ENCODE peak calls at places on chromosomes 5 and 9, in five cellular contexts. One of them, this sample, is unnamed.

GRCh38 chr5:91136271-91136670 is 246.8 kb downstream of the ARRDC3 start:
- DNase-seq in psoas muscle: no peak
- DNase-seq in heart right ventricle: no peak
- DNase-seq in A549: no peak
- DNase-seq in B cell: no peak
- DNase-seq in this sample: no peak

GRCh38 chr9:104856413-104856941 is 71.5 kb downstream of the ABCA1 start:
- DNase-seq in A549: no peak
- DNase-seq in heart right ventricle: no peak
- DNase-seq in psoas muscle: no peak
- DNase-seq in B cell: no peak
- DNase-seq in this sample: no peak

GRCh38 chr9:36566813-36567217 is 5.9 kb upstream of the MELK start:
- DNase-seq in A549: peak
- DNase-seq in heart right ventricle: peak
- DNase-seq in B cell: no peak
- DNase-seq in psoas muscle: no peak
- DNase-seq in this sample: no peak

GRCh38 chr5:82467006-82467561 is 188.9 kb upstream of the RPS23 start:
- DNase-seq in psoas muscle: no peak
- DNase-seq in heart right ventricle: no peak
- DNase-seq in A549: no peak
- DNase-seq in B cell: no peak
- DNase-seq in this sample: no peak

GRCh38 chr9:80352967-80353366 is 781.2 kb downstream of the TLE4 start:
- DNase-seq in heart right ventricle: no peak
- DNase-seq in B cell: no peak
- DNase-seq in psoas muscle: no peak
- DNase-seq in A549: no peak
- DNase-seq in this sample: no peak

GRCh38 chr5:129361441-129362025 is 98.6 kb upstream of the ADAMTS19 start:
- DNase-seq in psoas muscle: no peak
- DNase-seq in heart right ventricle: no peak
- DNase-seq in B cell: no peak
- DNase-seq in A549: no peak
- DNase-seq in this sample: no peak

GRCh38 chr5:35679351-35679750 is 61.7 kb downstream of the SPEF2 start:
- DNase-seq in B cell: no peak
- DNase-seq in psoas muscle: no peak
- DNase-seq in A549: no peak
- DNase-seq in heart right ventricle: no peak
- DNase-seq in this sample: no peak

GRCh38 chr5:6279607-6280006 is 98.7 kb downstream of the MED10 start:
- DNase-seq in B cell: no peak
- DNase-seq in A549: no peak
- DNase-seq in psoas muscle: no peak
- DNase-seq in heart right ventricle: no peak
- DNase-seq in this sample: no peak

GRCh38 chr5:139908749-139909148 is 113.1 kb downstream of the PSD2 start:
- DNase-seq in A549: no peak
- DNase-seq in heart right ventricle: no peak
- DNase-seq in B cell: no peak
- DNase-seq in psoas muscle: peak
- DNase-seq in this sample: no peak

GRCh38 chr5:84242286-84242685 is 142.4 kb downstream of the EDIL3 start:
- DNase-seq in B cell: no peak
- DNase-seq in psoas muscle: no peak
- DNase-seq in heart right ventricle: no peak
- DNase-seq in A549: no peak
- DNase-seq in this sample: no peak

GRCh38 chr5:8726383-8727036 is 819.4 kb downstream of the SEMA5A start:
- DNase-seq in B cell: no peak
- DNase-seq in psoas muscle: no peak
- DNase-seq in heart right ventricle: no peak
- DNase-seq in A549: no peak
- DNase-seq in this sample: no peak

GRCh38 chr5:38718874-38719391 is 126.9 kb upstream of the OSMR start:
- DNase-seq in psoas muscle: peak
- DNase-seq in heart right ventricle: peak
- DNase-seq in A549: no peak
- DNase-seq in B cell: no peak
- DNase-seq in this sample: no peak

GRCh38 chr9:113998529-113999255 is 79.4 kb downstream of the AMBP start:
- DNase-seq in A549: peak
- DNase-seq in B cell: no peak
- DNase-seq in psoas muscle: no peak
- DNase-seq in heart right ventricle: peak
- DNase-seq in this sample: no peak

GRCh38 chr9:84500218-84500617 is 159.7 kb upstream of the SLC28A3 start:
- DNase-seq in A549: no peak
- DNase-seq in B cell: no peak
- DNase-seq in heart right ventricle: no peak
- DNase-seq in psoas muscle: no peak
- DNase-seq in this sample: no peak

GRCh38 chr5:157328277-157328912 is 62.5 kb downstream of the CYFIP2 start:
- DNase-seq in heart right ventricle: peak
- DNase-seq in A549: peak
- DNase-seq in psoas muscle: peak
- DNase-seq in B cell: peak
- DNase-seq in this sample: no peak

GRCh38 chr5:14946813-14947640 is 75.4 kb upstream of the ANKH start:
- DNase-seq in B cell: peak
- DNase-seq in A549: peak
- DNase-seq in heart right ventricle: peak
- DNase-seq in psoas muscle: no peak
- DNase-seq in this sample: no peak

GRCh38 chr5:67453526-67453925 is 256.9 kb upstream of the CD180 start:
- DNase-seq in A549: no peak
- DNase-seq in psoas muscle: no peak
- DNase-seq in heart right ventricle: no peak
- DNase-seq in B cell: no peak
- DNase-seq in this sample: no peak

GRCh38 chr5:110726249-110727024 is at the start of gene TMEM232:
- DNase-seq in heart right ventricle: peak
- DNase-seq in B cell: peak
- DNase-seq in psoas muscle: peak
- DNase-seq in A549: peak
- DNase-seq in this sample: peak

GRCh38 chr5:135262364-135262763 is 136.7 kb downstream of the MACROH2A1 start:
- DNase-seq in B cell: no peak
- DNase-seq in psoas muscle: no peak
- DNase-seq in heart right ventricle: no peak
- DNase-seq in A549: no peak
- DNase-seq in this sample: no peak

GRCh38 chr5:32586251-32586642 is 890 bp downstream of the SUB1 start:
- DNase-seq in heart right ventricle: no peak
- DNase-seq in B cell: no peak
- DNase-seq in psoas muscle: no peak
- DNase-seq in A549: no peak
- DNase-seq in this sample: no peak

GRCh38 chr5:92704590-92704989 is 876.4 kb downstream of the NR2F1-AS1 start:
- DNase-seq in heart right ventricle: no peak
- DNase-seq in A549: no peak
- DNase-seq in psoas muscle: no peak
- DNase-seq in B cell: no peak
- DNase-seq in this sample: no peak

GRCh38 chr9:126723807-126724172 is 81.0 kb upstream of the ZBTB43 start:
- DNase-seq in B cell: no peak
- DNase-seq in psoas muscle: no peak
- DNase-seq in A549: no peak
- DNase-seq in heart right ventricle: no peak
- DNase-seq in this sample: no peak

GRCh38 chr9:126474786-126475485 is 138.8 kb upstream of the LMX1B start:
- DNase-seq in heart right ventricle: no peak
- DNase-seq in A549: peak
- DNase-seq in psoas muscle: no peak
- DNase-seq in B cell: no peak
- DNase-seq in this sample: no peak

GRCh38 chr9:81874926-81875325 is 53.3 kb upstream of the SPATA31D4 start:
- DNase-seq in heart right ventricle: peak
- DNase-seq in B cell: no peak
- DNase-seq in psoas muscle: no peak
- DNase-seq in A549: no peak
- DNase-seq in this sample: no peak

GRCh38 chr5:133450311-133450710 is 162.0 kb downstream of the FSTL4 start:
- DNase-seq in A549: no peak
- DNase-seq in heart right ventricle: no peak
- DNase-seq in B cell: no peak
- DNase-seq in psoas muscle: no peak
- DNase-seq in this sample: no peak

GRCh38 chr9:37436540-37436939 is 14.0 kb downstream of the GRHPR start:
- DNase-seq in heart right ventricle: peak
- DNase-seq in B cell: no peak
- DNase-seq in psoas muscle: no peak
- DNase-seq in A549: no peak
- DNase-seq in this sample: no peak

GRCh38 chr5:137619191-137619870 is 116.6 kb downstream of the KLHL3 start:
- DNase-seq in heart right ventricle: peak
- DNase-seq in A549: no peak
- DNase-seq in psoas muscle: peak
- DNase-seq in B cell: no peak
- DNase-seq in this sample: no peak

GRCh38 chr5:73743161-73743560 is 117.2 kb downstream of the ARHGEF28 start:
- DNase-seq in psoas muscle: no peak
- DNase-seq in A549: no peak
- DNase-seq in heart right ventricle: no peak
- DNase-seq in B cell: no peak
- DNase-seq in this sample: no peak

GRCh38 chr9:135478858-135479468 is 619 bp upstream of the PPP1R26 start:
- DNase-seq in psoas muscle: no peak
- DNase-seq in A549: peak
- DNase-seq in B cell: peak
- DNase-seq in heart right ventricle: peak
- DNase-seq in this sample: no peak
- TF ChIP-seq CTCF in psoas muscle: no peak
- TF ChIP-seq CTCF in A549: peak
- TF ChIP-seq CTCF in B cell: peak
- TF ChIP-seq CTCF in heart right ventricle: no peak
- TF ChIP-seq CTCF in this sample: no peak

GRCh38 chr5:151408633-151409243 is 38.7 kb upstream of the SLC36A1 start:
- DNase-seq in heart right ventricle: no peak
- DNase-seq in psoas muscle: no peak
- DNase-seq in B cell: no peak
- DNase-seq in A549: no peak
- DNase-seq in this sample: no peak

GRCh38 chr5:151405334-151405872 is 42.0 kb upstream of the SLC36A1 start:
- DNase-seq in heart right ventricle: no peak
- DNase-seq in A549: no peak
- DNase-seq in B cell: no peak
- DNase-seq in psoas muscle: no peak
- DNase-seq in this sample: no peak

DNA sequence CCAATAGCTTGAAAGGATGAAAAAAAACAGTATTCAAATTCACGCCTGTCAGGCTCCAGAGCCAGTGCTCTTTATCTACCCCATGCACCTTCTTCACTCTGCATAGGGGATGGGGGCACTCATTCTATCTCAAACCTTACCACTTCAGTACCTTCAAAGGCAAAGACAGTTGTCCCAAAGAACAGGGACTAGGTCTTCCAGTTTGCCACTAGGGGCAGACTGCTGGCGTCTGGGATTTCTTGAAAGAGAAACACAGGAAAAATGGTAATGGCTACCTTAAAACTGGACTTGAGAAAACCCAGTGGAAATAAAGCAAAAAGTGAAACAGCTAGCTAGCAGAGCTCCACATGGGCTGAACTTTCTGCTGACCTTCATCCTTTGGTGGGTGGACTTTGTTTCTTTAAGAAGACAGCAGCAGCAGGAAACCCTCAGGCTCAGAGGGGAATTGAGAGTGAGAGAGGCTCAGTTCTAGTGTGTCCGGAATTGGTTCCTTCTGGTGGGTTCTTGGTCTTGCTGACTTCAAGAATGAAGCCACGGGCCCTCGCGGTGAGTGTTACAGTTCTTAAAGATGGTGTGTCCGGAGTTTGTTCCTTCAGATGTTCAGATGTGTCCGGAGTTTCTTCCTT is 41.0 kb upstream of the SLC36A1 start:
- DNase-seq in psoas muscle: no peak
- DNase-seq in B cell: no peak
- DNase-seq in heart right ventricle: no peak
- DNase-seq in A549: peak
- DNase-seq in this sample: no peak
- TF ChIP-seq CTCF in psoas muscle: peak
- TF ChIP-seq CTCF in B cell: peak
- TF ChIP-seq CTCF in heart right ventricle: peak
- TF ChIP-seq CTCF in A549: peak
- TF ChIP-seq CTCF in this sample: no peak

GRCh38 chr5:131796793-131797693 is at the start of gene FNIP1:
- DNase-seq in B cell: peak
- DNase-seq in psoas muscle: peak
- DNase-seq in heart right ventricle: peak
- DNase-seq in A549: peak
- DNase-seq in this sample: peak
- TF ChIP-seq CTCF in B cell: no peak
- TF ChIP-seq CTCF in psoas muscle: no peak
- TF ChIP-seq CTCF in heart right ventricle: no peak
- TF ChIP-seq CTCF in A549: no peak
- TF ChIP-seq CTCF in this sample: no peak

GRCh38 chr5:1502737-1503120 is 21.0 kb downstream of the LPCAT1 start:
- DNase-seq in heart right ventricle: no peak
- DNase-seq in B cell: no peak
- DNase-seq in psoas muscle: no peak
- DNase-seq in A549: no peak
- DNase-seq in this sample: no peak

GRCh38 chr5:1502046-1502736 is 21.6 kb downstream of the LPCAT1 start:
- DNase-seq in psoas muscle: peak
- DNase-seq in A549: no peak
- DNase-seq in B cell: peak
- DNase-seq in heart right ventricle: peak
- DNase-seq in this sample: no peak

GRCh38 chr5:1500411-1501091 is 23.2 kb downstream of the LPCAT1 start:
- DNase-seq in B cell: no peak
- DNase-seq in psoas muscle: peak
- DNase-seq in A549: no peak
- DNase-seq in heart right ventricle: peak
- DNase-seq in this sample: no peak

GRCh38 chr5:1499851-1500250 is 23.9 kb downstream of the LPCAT1 start:
- DNase-seq in heart right ventricle: no peak
- DNase-seq in A549: no peak
- DNase-seq in B cell: no peak
- DNase-seq in psoas muscle: no peak
- DNase-seq in this sample: no peak

DNA sequence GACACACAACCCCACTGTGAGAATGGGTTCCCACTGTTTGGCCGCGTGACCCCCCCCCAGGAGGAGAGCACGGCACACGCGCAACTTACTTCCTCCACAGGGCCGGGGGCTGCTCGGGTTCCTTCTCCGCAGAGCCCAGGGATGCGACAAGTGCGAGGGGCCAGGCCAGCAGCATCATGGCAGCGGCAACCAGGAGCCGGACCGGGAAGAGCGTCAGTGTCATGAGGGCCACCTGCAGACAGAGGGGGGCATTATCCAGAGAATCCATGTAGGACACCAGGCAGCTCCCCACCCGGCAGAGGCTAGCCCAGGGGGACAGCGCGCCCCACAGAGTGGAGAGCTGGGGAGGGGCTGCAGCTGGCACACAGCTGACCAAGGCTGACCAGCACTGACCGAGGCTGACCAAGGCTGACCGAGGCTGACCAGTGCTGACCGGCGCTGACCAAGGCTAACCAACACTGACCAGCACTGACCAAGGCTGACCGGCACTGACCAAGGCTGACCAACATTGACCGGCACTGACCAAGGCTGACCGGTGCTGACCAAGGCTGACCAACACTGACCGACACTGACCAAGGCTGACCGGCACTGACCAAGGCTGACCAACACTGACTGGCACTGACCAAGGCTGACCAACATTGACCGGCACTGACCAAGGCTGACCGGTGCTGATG is 22.3 kb downstream of the LPCAT1 start:
- DNase-seq in B cell: no peak
- DNase-seq in psoas muscle: no peak
- DNase-seq in heart right ventricle: no peak
- DNase-seq in A549: no peak
- DNase-seq in this sample: no peak
- TF ChIP-seq CTCF in B cell: no peak
- TF ChIP-seq CTCF in psoas muscle: no peak
- TF ChIP-seq CTCF in heart right ventricle: no peak
- TF ChIP-seq CTCF in A549: no peak
- TF ChIP-seq CTCF in this sample: no peak